ENCODE peak calls at places on chromosomes 4 and X, in six cellular contexts. One of them, this sample, is unnamed.

GRCh38 chr4:76589402-76589801 is 154.4 kb downstream of the SHROOM3 start:
- DNase-seq in SK-N-SH: no peak
- DNase-seq in H1: no peak
- DNase-seq in GM12878: no peak
- DNase-seq in HepG2: no peak
- DNase-seq in HCT116: no peak
- DNase-seq in this sample: no peak

GRCh38 chrX:102546818-102547493 is 30.4 kb upstream of the TMSB15A start:
- DNase-seq in HCT116: no peak
- DNase-seq in GM12878: no peak
- DNase-seq in H1: no peak
- DNase-seq in HepG2: no peak
- DNase-seq in SK-N-SH: peak
- DNase-seq in this sample: no peak

GRCh38 chr4:146134761-146135160 is 40.8 kb upstream of the LSM6 start:
- DNase-seq in HCT116: no peak
- DNase-seq in SK-N-SH: peak
- DNase-seq in HepG2: no peak
- DNase-seq in GM12878: no peak
- DNase-seq in H1: no peak
- DNase-seq in this sample: no peak

GRCh38 chrX:95678679-95679078 is 1006.0 kb upstream of the DIAPH2 start:
- DNase-seq in H1: no peak
- DNase-seq in SK-N-SH: no peak
- DNase-seq in HepG2: no peak
- DNase-seq in GM12878: no peak
- DNase-seq in HCT116: no peak
- DNase-seq in this sample: no peak

GRCh38 chr4:172356002-172356401 is 542.8 kb downstream of the GALNTL6 start:
- DNase-seq in HCT116: no peak
- DNase-seq in SK-N-SH: no peak
- DNase-seq in H1: no peak
- DNase-seq in HepG2: no peak
- DNase-seq in GM12878: no peak
- DNase-seq in this sample: no peak

GRCh38 chrX:29841750-29842149 is 373.6 kb upstream of the MAGEB2 start:
- DNase-seq in HCT116: no peak
- DNase-seq in HepG2: no peak
- DNase-seq in H1: no peak
- DNase-seq in GM12878: no peak
- DNase-seq in SK-N-SH: no peak
- DNase-seq in this sample: no peak

GRCh38 chr4:48575964-48576363 is 85.9 kb downstream of the ZAR1 start:
- DNase-seq in H1: no peak
- DNase-seq in HCT116: no peak
- DNase-seq in GM12878: no peak
- DNase-seq in SK-N-SH: no peak
- DNase-seq in HepG2: no peak
- DNase-seq in this sample: no peak

GRCh38 chr4:2075171-2075986 is 16.3 kb downstream of the NAT8L start:
- DNase-seq in HepG2: no peak
- DNase-seq in GM12878: no peak
- DNase-seq in HCT116: no peak
- DNase-seq in H1: no peak
- DNase-seq in SK-N-SH: no peak
- DNase-seq in this sample: no peak

GRCh38 chrX:71652405-71652804 is 14.9 kb upstream of the LOC101059915 start:
- DNase-seq in SK-N-SH: peak
- DNase-seq in H1: no peak
- DNase-seq in HepG2: peak
- DNase-seq in HCT116: peak
- DNase-seq in GM12878: no peak
- DNase-seq in this sample: peak

GRCh38 chr4:153205757-153206156 is 1.5 kb downstream of the TRIM2 start:
- DNase-seq in SK-N-SH: no peak
- DNase-seq in GM12878: no peak
- DNase-seq in HCT116: peak
- DNase-seq in HepG2: no peak
- DNase-seq in H1: no peak
- DNase-seq in this sample: no peak

GRCh38 chr4:169305651-169306050 is 34.9 kb upstream of the SH3RF1 start:
- DNase-seq in SK-N-SH: no peak
- DNase-seq in GM12878: no peak
- DNase-seq in HCT116: no peak
- DNase-seq in H1: no peak
- DNase-seq in HepG2: no peak
- DNase-seq in this sample: no peak

GRCh38 chr4:156476359-156476758 is 495.2 kb downstream of the PDGFC start:
- DNase-seq in H1: no peak
- DNase-seq in GM12878: no peak
- DNase-seq in HCT116: peak
- DNase-seq in HepG2: peak
- DNase-seq in SK-N-SH: peak
- DNase-seq in this sample: peak

GRCh38 chrX:97401586-97402101 is 517.9 kb downstream of the RPA4 start:
- DNase-seq in HepG2: no peak
- DNase-seq in GM12878: no peak
- DNase-seq in SK-N-SH: no peak
- DNase-seq in HCT116: no peak
- DNase-seq in H1: no peak
- DNase-seq in this sample: no peak

GRCh38 chr4:176340871-176341685 is 21.3 kb downstream of the SPCS3 start:
- DNase-seq in HepG2: peak
- DNase-seq in HCT116: no peak
- DNase-seq in SK-N-SH: peak
- DNase-seq in H1: no peak
- DNase-seq in GM12878: no peak
- DNase-seq in this sample: no peak

GRCh38 chrX:150449313-150449712 is 86.2 kb downstream of the MAMLD1 start:
- DNase-seq in HCT116: no peak
- DNase-seq in HepG2: no peak
- DNase-seq in H1: no peak
- DNase-seq in GM12878: no peak
- DNase-seq in SK-N-SH: no peak
- DNase-seq in this sample: no peak

GRCh38 chr4:1933700-1934099 is 62.5 kb downstream of the NSD2 start:
- DNase-seq in HepG2: no peak
- DNase-seq in GM12878: no peak
- DNase-seq in HCT116: no peak
- DNase-seq in H1: no peak
- DNase-seq in SK-N-SH: no peak
- DNase-seq in this sample: no peak

GRCh38 chr4:101346562-101347266 is 612 bp downstream of the PPP3CA start:
- DNase-seq in H1: no peak
- DNase-seq in HCT116: no peak
- DNase-seq in GM12878: no peak
- DNase-seq in SK-N-SH: no peak
- DNase-seq in HepG2: peak
- DNase-seq in this sample: no peak

GRCh38 chr4:2334826-2335728 is 73.2 kb upstream of the MXD4 start:
- DNase-seq in SK-N-SH: peak
- DNase-seq in H1: no peak
- DNase-seq in HCT116: no peak
- DNase-seq in GM12878: no peak
- DNase-seq in HepG2: no peak
- DNase-seq in this sample: no peak

GRCh38 chrX:16765618-16766017 is 20.6 kb upstream of the TXLNG start:
- DNase-seq in HepG2: no peak
- DNase-seq in HCT116: no peak
- DNase-seq in GM12878: no peak
- DNase-seq in SK-N-SH: no peak
- DNase-seq in H1: no peak
- DNase-seq in this sample: no peak

GRCh38 chr4:103018391-103019318 is 850 bp downstream of the SLC9B1 start:
- DNase-seq in GM12878: no peak
- DNase-seq in HepG2: peak
- DNase-seq in H1: no peak
- DNase-seq in SK-N-SH: peak
- DNase-seq in HCT116: peak
- DNase-seq in this sample: no peak

GRCh38 chr4:71186566-71187398 is 152.0 kb upstream of the SLC4A4 start:
- DNase-seq in H1: no peak
- DNase-seq in HepG2: no peak
- DNase-seq in HCT116: no peak
- DNase-seq in SK-N-SH: peak
- DNase-seq in GM12878: no peak
- DNase-seq in this sample: no peak

GRCh38 chrX:87370865-87371264 is 146.7 kb upstream of the KLHL4 start:
- DNase-seq in H1: no peak
- DNase-seq in HepG2: no peak
- DNase-seq in SK-N-SH: no peak
- DNase-seq in GM12878: no peak
- DNase-seq in HCT116: no peak
- DNase-seq in this sample: no peak

GRCh38 chr4:184746532-184746870 is 12.6 kb upstream of the CENPU start:
- DNase-seq in HepG2: no peak
- DNase-seq in GM12878: no peak
- DNase-seq in H1: no peak
- DNase-seq in HCT116: no peak
- DNase-seq in SK-N-SH: no peak
- DNase-seq in this sample: no peak

GRCh38 chrX:72269671-72270251 is 7.3 kb downstream of the RPS4X start:
- DNase-seq in GM12878: no peak
- DNase-seq in H1: no peak
- DNase-seq in SK-N-SH: no peak
- DNase-seq in HepG2: no peak
- DNase-seq in HCT116: no peak
- DNase-seq in this sample: no peak

GRCh38 chr4:165398570-165398969 is 19.8 kb downstream of the CPE start:
- DNase-seq in GM12878: no peak
- DNase-seq in HepG2: no peak
- DNase-seq in SK-N-SH: peak
- DNase-seq in H1: no peak
- DNase-seq in HCT116: peak
- DNase-seq in this sample: no peak

GRCh38 chrX:107674480-107675364 is 46.4 kb downstream of the PRPS1 start:
- DNase-seq in HepG2: no peak
- DNase-seq in H1: no peak
- DNase-seq in HCT116: no peak
- DNase-seq in SK-N-SH: no peak
- DNase-seq in GM12878: no peak
- DNase-seq in this sample: no peak

GRCh38 chr4:2941138-2942036 is 21.8 kb downstream of the NOP14 start:
- DNase-seq in GM12878: no peak
- DNase-seq in SK-N-SH: no peak
- DNase-seq in HCT116: no peak
- DNase-seq in H1: no peak
- DNase-seq in HepG2: no peak
- DNase-seq in this sample: no peak

GRCh38 chrX:69807400-69807799 is 191.5 kb downstream of the EDA start:
- DNase-seq in HepG2: no peak
- DNase-seq in HCT116: no peak
- DNase-seq in SK-N-SH: no peak
- DNase-seq in H1: no peak
- DNase-seq in GM12878: no peak
- DNase-seq in this sample: no peak

DNA sequence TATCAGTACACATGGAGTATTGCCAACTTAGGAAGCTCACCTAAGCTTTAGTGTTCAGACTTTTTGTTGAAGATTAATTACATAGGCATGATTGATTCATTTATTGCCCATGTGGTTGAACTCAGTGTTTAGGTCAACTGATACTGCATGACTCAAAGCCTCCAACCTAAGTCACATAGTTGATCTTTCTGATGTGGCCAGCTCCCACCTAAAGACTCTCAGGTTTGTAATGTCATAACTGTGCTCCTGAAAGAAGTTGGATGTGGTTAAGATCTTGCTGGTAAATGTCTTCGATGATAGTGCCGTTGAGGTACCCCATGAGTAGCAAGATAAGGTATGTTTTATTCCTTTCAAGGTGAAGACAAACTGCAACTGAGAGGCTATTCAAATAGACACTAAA is 192.5 kb downstream of the EDA start:
- DNase-seq in SK-N-SH: no peak
- DNase-seq in GM12878: no peak
- DNase-seq in H1: no peak
- DNase-seq in HCT116: no peak
- DNase-seq in HepG2: no peak
- DNase-seq in this sample: no peak
- TF ChIP-seq SIN3A in SK-N-SH: no peak
- TF ChIP-seq SIN3A in GM12878: no peak
- TF ChIP-seq SIN3A in H1: no peak
- TF ChIP-seq SIN3A in HCT116: no peak
- TF ChIP-seq SIN3A in HepG2: no peak
- TF ChIP-seq SIN3A in this sample: no peak

DNA sequence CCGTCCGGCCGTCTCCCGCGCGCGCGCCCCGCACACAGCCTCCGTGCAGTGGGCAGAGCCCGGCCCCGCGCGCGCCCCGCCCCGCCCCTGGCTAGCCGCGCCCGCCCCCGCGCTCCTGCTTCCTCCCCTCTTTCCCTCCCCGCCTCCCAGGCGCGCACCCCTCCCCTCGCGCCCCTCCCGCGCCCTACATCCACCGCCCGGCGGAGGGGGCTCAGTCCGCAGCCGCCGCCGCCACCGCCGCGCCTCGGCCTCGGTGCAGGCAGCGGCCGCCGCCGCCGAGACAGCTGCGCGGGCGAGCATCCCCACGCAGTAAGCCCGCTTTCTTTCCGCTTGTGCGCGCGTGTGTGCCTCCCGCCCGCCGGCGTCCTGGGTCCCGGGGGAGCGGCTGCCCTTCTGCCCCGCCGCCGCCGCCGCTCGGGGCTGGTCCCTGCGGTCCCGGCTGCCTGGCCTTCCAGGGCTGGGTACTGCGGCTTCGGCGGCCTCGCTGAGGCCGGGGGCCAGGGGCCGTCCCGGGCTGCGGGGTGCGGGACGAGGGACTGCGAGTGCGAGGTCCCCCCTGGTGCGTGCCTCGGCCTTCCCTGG is at the start of gene FHL1:
- DNase-seq in HepG2: no peak
- DNase-seq in SK-N-SH: peak
- DNase-seq in H1: no peak
- DNase-seq in GM12878: no peak
- DNase-seq in HCT116: no peak
- DNase-seq in this sample: no peak
- TF ChIP-seq SIN3A in HepG2: no peak
- TF ChIP-seq SIN3A in SK-N-SH: no peak
- TF ChIP-seq SIN3A in H1: no peak
- TF ChIP-seq SIN3A in GM12878: no peak
- TF ChIP-seq SIN3A in HCT116: no peak
- TF ChIP-seq SIN3A in this sample: no peak

GRCh38 chr4:121885115-121885514 is 14.8 kb upstream of the BBS7 start:
- DNase-seq in GM12878: no peak
- DNase-seq in HepG2: no peak
- DNase-seq in HCT116: no peak
- DNase-seq in H1: no peak
- DNase-seq in SK-N-SH: no peak
- DNase-seq in this sample: no peak
- TF ChIP-seq SIN3A in GM12878: no peak
- TF ChIP-seq SIN3A in HepG2: no peak
- TF ChIP-seq SIN3A in HCT116: no peak
- TF ChIP-seq SIN3A in H1: no peak
- TF ChIP-seq SIN3A in SK-N-SH: no peak
- TF ChIP-seq SIN3A in this sample: no peak

DNA sequence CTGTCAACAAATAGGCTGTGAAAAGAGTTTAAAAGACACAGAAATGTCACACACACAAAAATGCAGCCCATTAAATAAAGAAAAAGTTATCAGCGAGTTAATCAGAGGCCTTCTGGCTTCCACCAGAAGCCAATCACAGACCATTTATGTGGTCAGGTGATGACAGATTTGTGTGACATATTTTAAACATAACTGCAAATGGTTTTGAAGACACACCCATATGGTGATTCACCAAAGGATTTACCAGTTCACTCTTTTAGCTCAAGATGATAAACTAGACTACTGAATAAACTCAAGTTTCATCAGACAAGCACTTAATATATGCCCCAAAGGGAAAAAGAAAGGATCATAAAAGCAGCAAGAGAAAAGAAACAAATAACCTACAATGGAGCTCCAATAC is 181.2 kb downstream of the SPANXN4 start:
- DNase-seq in GM12878: no peak
- DNase-seq in HepG2: no peak
- DNase-seq in HCT116: no peak
- DNase-seq in SK-N-SH: no peak
- DNase-seq in H1: no peak
- DNase-seq in this sample: no peak
- TF ChIP-seq SIN3A in GM12878: no peak
- TF ChIP-seq SIN3A in HepG2: no peak
- TF ChIP-seq SIN3A in HCT116: no peak
- TF ChIP-seq SIN3A in SK-N-SH: no peak
- TF ChIP-seq SIN3A in H1: no peak
- TF ChIP-seq SIN3A in this sample: no peak